ENCODE peak calls at places on chromosomes 4 and X, in ten cellular contexts. Q is fibroblast of lung, B is upper lobe of right lung, V is neural progenitor cell, Z is epithelial cell of esophagus, C is fibroblast of mammary gland, T is upper lobe of left lung, G is dorsolateral prefrontal cortex, U is astrocyte of the cerebellum, O is Panc1. S is an unnamed sample.

GRCh38 chr4:156295676-156296075 is 342.0 kb upstream of the CTSO start:
- DNase-seq in Z (peak; percentile 66), B (no peak), G (no peak), V (no peak), T (no peak), C (peak; percentile 32), O (no peak), Q (peak; percentile 12), U (no peak), S (peak; percentile 41)

GRCh38 chr4:128859887-128860774 is 50.6 kb downstream of the JADE1 start:
- DNase-seq in U (peak; percentile 23), Q (peak; percentile 83), T (no peak), G (no peak), V (peak; percentile 33), Z (no peak), O (no peak), C (peak; percentile 89), B (no peak), S (peak; percentile 68)

GRCh38 chr4:25440478-25441030 is 63.5 kb downstream of the ANAPC4 start:
- DNase-seq in Z (no peak), U (no peak), O (no peak), T (no peak), V (no peak), C (no peak), G (peak; percentile 47), Q (peak; percentile 19), B (no peak), S (peak; percentile 60)

GRCh38 chr4:171612907-171613306 is 200.3 kb upstream of the GALNTL6 start:
- DNase-seq in U (no peak), O (no peak), C (no peak), T (no peak), Q (no peak), Z (no peak), B (no peak), G (no peak), V (peak; percentile 11), S (no peak)

GRCh38 chrX:3811331-3812311 is 98.2 kb upstream of the PRKX start:
- DNase-seq in U (no peak), G (no peak), T (no peak), B (no peak), Z (peak; percentile 31), V (peak; percentile 34), O (no peak), C (peak; percentile 58), Q (peak; percentile 39), S (peak; percentile 69)

GRCh38 chr4:98518555-98519267 is 139.7 kb downstream of the TSPAN5 start:
- DNase-seq in G (no peak), Q (no peak), V (no peak), O (no peak), T (no peak), Z (no peak), U (no peak), B (no peak), C (no peak), S (no peak)

GRCh38 chr4:87007345-87008181 is 72.8 kb downstream of the AFF1 start:
- DNase-seq in O (no peak), T (no peak), Q (peak; percentile 50), V (peak; percentile 81), B (peak; percentile 72), Z (peak; percentile 65), U (peak; percentile 27), C (peak; percentile 50), G (peak; percentile 58), S (peak; percentile 71)

GRCh38 chr4:60241886-60242285 is 958.2 kb upstream of the ADGRL3 start:
- DNase-seq in U (no peak), G (no peak), T (no peak), Z (no peak), C (no peak), B (no peak), O (no peak), Q (no peak), V (peak; percentile 41), S (no peak)

GRCh38 chr4:185238261-185238681 is 28.9 kb downstream of the SNX25 start:
- DNase-seq in O (no peak), Z (no peak), V (no peak), U (no peak), B (no peak), Q (peak; percentile 84), G (no peak), C (peak; percentile 87), T (no peak), S (peak; percentile 77)

GRCh38 chr4:113823291-113823659 is 61.7 kb upstream of the CAMK2D start:
- DNase-seq in O (no peak), B (no peak), V (no peak), T (no peak), U (peak; percentile 31), Z (peak; percentile 26), Q (peak; percentile 76), G (no peak), C (peak; percentile 52), S (peak; percentile 64)

GRCh38 chr4:139764686-139765085 is 99.1 kb downstream of the MGST2 start:
- DNase-seq in T (peak; percentile 41), Z (no peak), B (no peak), O (no peak), Q (no peak), C (no peak), G (no peak), U (no peak), V (no peak), S (no peak)

GRCh38 chr4:139762715-139763114 is 97.1 kb downstream of the MGST2 start:
- DNase-seq in Z (no peak), G (no peak), V (no peak), T (no peak), Q (no peak), U (no peak), O (no peak), C (no peak), B (no peak), S (no peak)

GRCh38 chr4:139764192-139764591 is 98.6 kb downstream of the MGST2 start:
- DNase-seq in Z (no peak), G (no peak), V (no peak), B (no peak), O (no peak), Q (no peak), U (no peak), C (no peak), T (no peak), S (no peak)

GRCh38 chr4:139763205-139763604 is 97.6 kb downstream of the MGST2 start:
- DNase-seq in Z (no peak), C (no peak), T (no peak), V (peak; percentile 32), U (no peak), Q (no peak), G (no peak), B (no peak), O (no peak), S (no peak)

GRCh38 chr4:139763668-139764067 is 98.0 kb downstream of the MGST2 start:
- DNase-seq in G (no peak), Z (no peak), U (no peak), B (no peak), Q (no peak), O (no peak), T (no peak), C (no peak), V (no peak), S (no peak)
- H3K4me3 ChIP-seq in G (peak overlapping the region; percentile 13), Z (no peak overlapping the region), U (no peak overlapping the region), B (peak overlapping the region; percentile 23), Q (no peak overlapping the region), O (no peak overlapping the region), T (peak overlapping the region; percentile 33), C (no peak overlapping the region), V (no peak overlapping the region), S (no peak overlapping the region)

GRCh38 chr4:8746523-8747466 is 124.8 kb downstream of the HMX1 start:
- DNase-seq in Z (no peak), T (no peak), V (no peak), U (no peak), B (peak; percentile 8), C (no peak), G (no peak), Q (no peak), O (no peak), S (no peak)

GRCh38 chr4:8745828-8746225 is 125.8 kb downstream of the HMX1 start:
- DNase-seq in C (no peak), O (no peak), T (peak; percentile 49), V (no peak), G (no peak), B (peak; percentile 32), Z (no peak), U (no peak), Q (no peak), S (no peak)

GRCh38 chr4:8745036-8745827 is 126.4 kb downstream of the HMX1 start:
- DNase-seq in G (peak; percentile 18), T (peak; percentile 38), V (peak; percentile 47), Z (no peak), O (no peak), U (no peak), B (peak; percentile 28), Q (no peak), C (no peak), S (no peak)

GRCh38 chr4:8742546-8742945 is 129.1 kb downstream of the HMX1 start:
- DNase-seq in Z (no peak), O (no peak), U (no peak), Q (no peak), V (no peak), T (no peak), B (peak; percentile 42), G (no peak), C (no peak), S (no peak)

DNA sequence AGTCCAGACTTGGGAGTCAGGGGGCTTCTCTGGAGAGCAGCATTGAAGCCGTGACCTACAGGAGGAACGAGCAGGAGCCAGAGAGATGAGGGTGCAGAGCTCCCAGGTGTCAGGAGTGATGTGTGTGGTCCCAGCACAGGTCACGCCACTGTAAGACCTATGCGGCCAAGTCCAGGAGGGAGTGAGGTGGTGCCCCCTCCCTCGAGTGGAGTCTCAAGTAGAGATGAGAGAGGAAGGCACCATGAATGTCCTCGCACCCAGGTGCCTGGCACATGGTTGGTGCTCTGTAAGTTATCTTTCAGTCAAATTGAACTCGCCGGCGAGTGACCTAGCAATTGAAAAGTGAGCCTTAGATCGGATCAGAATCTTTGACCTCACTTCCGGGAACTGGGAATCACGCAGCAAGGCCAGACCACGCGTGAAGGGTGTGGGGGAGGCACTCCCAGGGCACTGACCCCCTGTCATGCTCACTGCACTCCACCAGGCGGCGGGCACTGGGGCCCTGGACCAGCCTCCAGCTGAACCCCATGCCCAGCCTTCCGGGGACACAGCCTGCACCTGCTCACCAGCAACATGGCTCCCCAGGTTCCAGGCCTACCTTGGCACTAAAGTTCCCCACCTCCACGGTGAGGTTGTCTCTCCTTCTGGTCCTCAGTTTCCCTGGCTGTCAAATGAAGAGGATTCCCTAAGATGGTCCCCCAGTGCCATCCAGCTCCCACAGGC is 127.4 kb downstream of the HMX1 start:
- DNase-seq in Z (no peak), V (no peak), G (peak; percentile 21), Q (no peak), O (no peak), C (no peak), B (peak; percentile 56), U (no peak), T (peak; percentile 51), S (no peak)
- TF ChIP-seq CTCF in Z (no peak), V (peak; percentile 10), G (no peak), Q (no peak), O (no peak), C (no peak), B (no peak), U (no peak), T (no peak), S (no peak)

GRCh38 chr4:47486306-47486705 is 1.2 kb downstream of the ATP10D start:
- DNase-seq in C (peak; percentile 30), U (no peak), G (no peak), Z (peak; percentile 13), T (no peak), V (no peak), B (no peak), O (no peak), Q (peak; percentile 36), S (peak; percentile 48)
- H3K4me3 ChIP-seq in C (peak overlapping the region; percentile 76), U (peak overlapping the region; percentile 71), G (peak overlapping the region; percentile 81), Z (peak overlapping the region; percentile 62), T (peak overlapping the region; percentile 59), V (peak overlapping the region; percentile 69), B (peak overlapping the region; percentile 67), O (peak overlapping the region; percentile 67), Q (peak overlapping the region; percentile 79), S (peak overlapping the region; percentile 76)

GRCh38 chrX:72128881-72129280 is 2.8 kb downstream of the RTL5 start:
- DNase-seq in V (peak; percentile 34), O (no peak), Q (no peak), C (peak; percentile 18), B (no peak), Z (no peak), U (no peak), T (no peak), G (no peak), S (peak; percentile 19)
- TF ChIP-seq CTCF in V (peak; percentile 43), O (peak; percentile 62), Q (peak; percentile 42), C (peak; percentile 48), B (peak; percentile 35), Z (no peak), U (peak; percentile 39), T (peak; percentile 19), G (peak; percentile 23), S (peak; percentile 48)